ENCODE peak calls at places on chromosomes 7 and 10, in five cellular contexts. X, B, K, O and W are unnamed samples.

GRCh38 chr7:116138202-116138801 is 72.0 kb upstream of the TES start:
- DNase-seq in K (peak), X (no peak), B (peak), O (no peak), W (no peak)

GRCh38 chr10:78000956-78001472 is 28.3 kb downstream of the POLR3A start:
- DNase-seq in K (no peak), B (no peak), O (no peak), X (no peak), W (no peak)

GRCh38 chr7:92735707-92736106 is 100.7 kb downstream of the CDK6 start:
- DNase-seq in K (no peak), X (no peak), O (no peak), B (peak), W (no peak)

GRCh38 chr7:40793132-40793531 is 658.3 kb downstream of the SUGCT start:
- DNase-seq in B (peak), X (no peak), O (no peak), K (no peak), W (no peak)

GRCh38 chr10:79495306-79495705 is 17.0 kb upstream of the EIF5AL1 start:
- DNase-seq in K (no peak), X (no peak), O (no peak), B (no peak), W (no peak)

GRCh38 chr7:66921396-66921917 is 432 bp downstream of the TMEM248 start:
- DNase-seq in B (peak), K (peak), O (no peak), X (peak), W (no peak)

GRCh38 chr10:122510326-122510725 is 49.0 kb downstream of the HTRA1 start:
- DNase-seq in X (no peak), B (peak), O (no peak), K (no peak), W (no peak)

GRCh38 chr7:158393926-158394625 is 193.5 kb downstream of the PTPRN2 start:
- DNase-seq in K (no peak), X (no peak), O (no peak), B (no peak), W (no peak)

GRCh38 chr7:75795831-75796285 is 17.7 kb downstream of the CCL24 start:
- DNase-seq in O (no peak), X (no peak), K (no peak), B (no peak), W (no peak)

GRCh38 chr7:146176790-146177189 is 60.2 kb downstream of the CNTNAP2 start:
- DNase-seq in O (no peak), K (no peak), B (no peak), X (no peak), W (no peak)